ENCODE peak calls at places on chromosomes 7 and 10, in nine cellular contexts. W is body of pancreas, C is mesothelial cell of epicardium, X is fibroblast of pulmonary artery, Y is AG09309, L is GM13976, P is breast epithelium, V is dorsolateral prefrontal cortex, I is WTC11. D is an unnamed sample.

GRCh38 chr10:103791291-103791690 is 64.1 kb downstream of the SH3PXD2A start:
- DNase-seq in I (no peak), Y (no peak), X (no peak), W (no peak), C (no peak), P (no peak), V (no peak), L (no peak), D (no peak)

GRCh38 chr10:47371629-47372485 is 12.2 kb downstream of the ZNF488 start:
- DNase-seq in I (no peak), X (no peak), P (no peak), W (no peak), C (no peak), V (peak), L (no peak), Y (no peak), D (no peak)

GRCh38 chr7:80213814-80214213 is 79.2 kb downstream of the GNAI1 start:
- DNase-seq in Y (no peak), V (no peak), X (no peak), I (no peak), P (no peak), L (no peak), W (no peak), C (no peak), D (no peak)

GRCh38 chr10:44259090-44259874 is 125.6 kb downstream of the CXCL12 start:
- DNase-seq in C (no peak), Y (no peak), I (no peak), L (no peak), W (peak), P (no peak), X (no peak), V (no peak), D (no peak)

GRCh38 chr10:60646966-60647796 is 131.1 kb upstream of the CDK1 start:
- DNase-seq in P (no peak), V (peak), Y (peak), L (peak), I (no peak), C (no peak), W (peak), X (peak), D (peak)

GRCh38 chr10:109934958-109935793 is 11.9 kb upstream of the XPNPEP1 start:
- DNase-seq in W (peak), P (no peak), V (no peak), I (peak), L (no peak), X (peak), C (no peak), Y (peak), D (no peak)

GRCh38 chr7:116771640-116772039 is 90.7 kb upstream of the CAPZA2 start:
- DNase-seq in C (no peak), L (no peak), X (no peak), V (no peak), W (no peak), I (no peak), Y (no peak), P (no peak), D (no peak)

GRCh38 chr7:20798694-20799121 is 12.0 kb upstream of the SP8 start:
- DNase-seq in I (peak), V (no peak), C (no peak), L (no peak), P (no peak), X (no peak), W (no peak), Y (no peak), D (no peak)

GRCh38 chr7:56045796-56046195 is 5.4 kb downstream of the PSPH start:
- DNase-seq in Y (no peak), C (no peak), I (no peak), V (no peak), L (no peak), W (no peak), X (no peak), P (no peak), D (no peak)

GRCh38 chr7:35257251-35258124 is 3.6 kb upstream of the TBX20 start:
- DNase-seq in L (no peak), I (peak), W (no peak), V (no peak), X (no peak), P (no peak), Y (no peak), C (no peak), D (peak)

GRCh38 chr10:70932415-70933196 is 44.2 kb upstream of the PCBD1 start:
- DNase-seq in I (no peak), L (no peak), X (no peak), W (peak), C (peak), Y (no peak), P (no peak), V (peak), D (no peak)

GRCh38 chr7:114214454-114214853 is 200.2 kb upstream of the FOXP2 start:
- DNase-seq in W (no peak), V (no peak), X (no peak), I (no peak), L (no peak), Y (no peak), C (no peak), P (no peak), D (no peak)

GRCh38 chr7:114218283-114218682 is 196.3 kb upstream of the FOXP2 start:
- DNase-seq in L (no peak), P (no peak), C (no peak), X (no peak), W (no peak), V (no peak), I (no peak), Y (no peak), D (no peak)

GRCh38 chr7:114212753-114213439 is 201.7 kb upstream of the FOXP2 start:
- DNase-seq in P (no peak), C (no peak), I (no peak), Y (no peak), V (no peak), X (no peak), W (no peak), L (no peak), D (no peak)

DNA sequence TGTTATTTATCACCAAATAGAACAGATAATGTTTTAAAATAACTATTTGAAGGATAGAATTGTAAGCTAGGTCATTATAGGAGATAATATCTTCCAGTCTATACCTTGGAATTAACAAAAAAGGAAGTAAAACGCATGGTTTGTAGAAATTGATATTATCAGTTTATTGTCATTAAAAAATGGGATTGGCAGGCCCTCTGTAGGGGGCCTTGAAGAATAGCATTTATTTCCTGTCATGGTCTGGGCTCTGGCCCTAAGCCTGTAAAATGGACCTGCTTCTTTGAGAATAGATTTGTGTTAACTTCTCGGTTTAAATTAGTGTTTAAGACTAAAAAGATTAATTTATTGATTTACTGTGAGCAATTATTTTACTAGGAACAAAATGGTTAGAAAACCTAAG is 197.6 kb upstream of the FOXP2 start:
- DNase-seq in V (no peak), Y (no peak), L (no peak), X (no peak), P (no peak), I (no peak), C (no peak), W (no peak), D (no peak)
- TF ChIP-seq CTCF in V (no peak), Y (peak), L (no peak), X (no peak), P (no peak), I (no peak), C (no peak), W (no peak), D (no peak)

DNA sequence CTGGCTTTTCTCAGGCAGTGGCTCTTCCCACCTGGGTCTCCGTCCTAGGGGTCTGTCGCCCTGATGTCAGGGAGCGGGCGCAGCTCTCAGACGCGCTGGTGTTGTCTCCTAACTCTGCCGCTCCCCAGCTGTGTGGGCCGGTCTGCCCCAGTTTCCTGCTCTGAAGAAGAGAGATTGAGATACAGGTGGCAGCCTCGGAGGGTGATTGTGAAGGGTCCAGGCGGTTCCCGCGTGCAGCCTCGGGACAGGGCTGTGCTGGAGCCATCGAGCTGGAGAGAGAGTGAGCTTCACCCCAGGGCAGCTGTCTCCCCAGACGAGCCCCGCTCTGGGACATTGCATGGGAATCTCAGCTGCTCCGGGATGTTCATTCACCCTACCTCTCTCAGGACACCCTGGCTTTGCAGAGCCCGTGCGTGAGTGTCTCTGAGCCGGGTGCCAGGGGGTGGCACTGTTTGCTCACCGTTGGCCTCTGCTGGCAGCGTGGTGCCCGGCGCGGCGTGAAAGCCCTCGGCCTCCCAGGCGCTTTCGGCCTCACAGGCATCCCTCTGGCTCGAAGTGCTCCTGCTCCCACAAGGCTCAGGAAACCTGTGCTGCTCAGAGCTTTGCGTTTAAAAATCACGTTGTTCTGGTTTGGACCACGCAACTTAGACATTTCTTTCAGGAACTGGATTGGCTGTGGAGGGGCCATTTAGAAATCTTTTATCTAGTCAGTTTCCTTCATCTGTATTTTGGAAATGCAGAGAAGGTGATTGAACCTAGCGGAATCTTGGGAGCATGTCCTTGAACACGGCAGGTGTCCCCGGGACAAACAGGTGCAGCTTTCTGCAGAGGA is 33.8 kb upstream of the ZFAND2A start:
- DNase-seq in L (no peak), W (peak), C (no peak), Y (no peak), P (no peak), V (peak), X (peak), I (peak), D (no peak)
- TF ChIP-seq CTCF in L (no peak), W (peak), C (no peak), Y (peak), P (no peak), V (peak), X (peak), I (no peak), D (peak)

GRCh38 chr10:13518076-13518692 is 10.6 kb downstream of the BEND7 start:
- DNase-seq in P (no peak), L (peak), C (no peak), X (peak), Y (no peak), I (peak), W (no peak), V (no peak), D (no peak)
- TF ChIP-seq CTCF in P (no peak), L (peak), C (no peak), X (peak), Y (peak), I (no peak), W (no peak), V (no peak), D (peak)

GRCh38 chr10:102117391-102118159 is 2.6 kb downstream of the LDB1 start:
- DNase-seq in I (peak), L (peak), X (peak), P (peak), Y (no peak), V (peak), C (peak), W (peak), D (peak)
- TF ChIP-seq CTCF in I (no peak), L (no peak), X (peak), P (no peak), Y (peak), V (no peak), C (no peak), W (no peak), D (peak)

GRCh38 chr7:157875230-157876179 is 538.7 kb downstream of the DNAJB6 start:
- DNase-seq in P (no peak), L (no peak), C (no peak), W (no peak), I (peak), V (no peak), Y (no peak), X (no peak), D (peak)
- TF ChIP-seq CTCF in P (no peak), L (no peak), C (no peak), W (no peak), I (peak), V (peak), Y (no peak), X (no peak), D (peak)

GRCh38 chr10:125700355-125700911 is 17.5 kb upstream of the TEX36 start:
- DNase-seq in V (no peak), L (no peak), W (no peak), Y (no peak), I (no peak), C (no peak), X (peak), P (no peak), D (no peak)

GRCh38 chr10:125692932-125693847 is 10.2 kb upstream of the TEX36 start:
- DNase-seq in L (no peak), X (no peak), P (peak), I (no peak), V (no peak), C (no peak), W (no peak), Y (peak), D (no peak)

GRCh38 chr10:125699562-125700143 is 16.7 kb upstream of the TEX36 start:
- DNase-seq in P (no peak), L (no peak), X (no peak), W (no peak), I (no peak), V (no peak), C (no peak), Y (no peak), D (no peak)

GRCh38 chr10:125694874-125695273 is 11.9 kb upstream of the TEX36 start:
- DNase-seq in W (no peak), C (no peak), V (no peak), P (no peak), X (peak), Y (peak), L (no peak), I (no peak), D (no peak)

GRCh38 chr10:125698599-125698998 is 15.6 kb upstream of the TEX36 start:
- DNase-seq in P (no peak), X (no peak), L (no peak), V (no peak), I (no peak), Y (no peak), C (no peak), W (no peak), D (no peak)
- TF ChIP-seq CTCF in P (no peak), X (no peak), L (no peak), V (no peak), I (no peak), Y (peak), C (no peak), W (no peak), D (no peak)

GRCh38 chr7:104096683-104097082 is 107.2 kb upstream of the RELN start:
- DNase-seq in I (peak), C (no peak), X (peak), W (no peak), P (no peak), L (no peak), Y (no peak), V (no peak), D (peak)
- TF ChIP-seq CTCF in I (no peak), C (no peak), X (peak), W (no peak), P (no peak), L (no peak), Y (peak), V (no peak), D (peak)

DNA sequence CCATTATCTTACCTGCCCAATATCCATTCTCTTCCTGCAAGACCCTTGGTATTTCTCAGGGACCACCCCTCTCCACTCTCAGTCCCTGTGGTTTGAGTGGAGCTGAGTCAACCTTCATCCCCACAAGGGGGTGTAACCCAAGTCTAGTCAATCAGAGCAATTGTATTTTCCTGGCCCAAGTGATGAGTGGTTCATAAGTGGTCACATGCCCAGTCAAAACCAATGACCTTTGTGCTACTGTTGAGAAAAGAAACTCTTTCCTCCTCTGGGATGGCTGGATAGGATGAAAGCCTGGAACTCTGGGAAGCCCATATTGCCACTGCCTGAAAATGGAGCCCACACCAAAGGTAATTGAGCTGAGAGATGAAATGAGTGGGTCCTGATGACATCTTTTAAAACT is 93.6 kb downstream of the SNX10 start:
- DNase-seq in L (no peak), I (no peak), Y (no peak), P (no peak), V (no peak), W (no peak), C (no peak), X (no peak), D (no peak)
- TF ChIP-seq CTCF in L (no peak), I (no peak), Y (no peak), P (no peak), V (no peak), W (no peak), C (no peak), X (no peak), D (no peak)

D was measured in neural crest cell.